ENCODE peak calls at places on chromosomes 3 and 15, in four cellular contexts. One of them, this sample, is unnamed. For H3K4me1, the result is how much of the 10 kb centered on the place peaks cover.

GRCh38 chr15:50109086-50109987 is 9.7 kb downstream of the ATP8B4 start:
- DNase-seq in aorta: no peak
- DNase-seq in right atrium auricular region: no peak
- DNase-seq in hepatocyte: no peak
- DNase-seq in this sample: no peak

GRCh38 chr3:134311693-134312071 is 61.0 kb upstream of the RYK start:
- DNase-seq in right atrium auricular region: peak
- DNase-seq in hepatocyte: no peak
- DNase-seq in aorta: peak
- DNase-seq in this sample: no peak

GRCh38 chr3:144394052-144394451 is 422.4 kb downstream of the DIPK2A start:
- DNase-seq in hepatocyte: no peak
- DNase-seq in aorta: no peak
- DNase-seq in right atrium auricular region: no peak
- DNase-seq in this sample: no peak

GRCh38 chr3:183548262-183548769 is 7.2 kb downstream of the KLHL6 start:
- DNase-seq in right atrium auricular region: no peak
- DNase-seq in hepatocyte: peak
- DNase-seq in aorta: no peak
- DNase-seq in this sample: no peak

GRCh38 chr3:100590114-100590839 is 19.1 kb upstream of the ADGRG7 start:
- DNase-seq in hepatocyte: peak
- DNase-seq in aorta: no peak
- DNase-seq in right atrium auricular region: peak
- DNase-seq in this sample: peak

GRCh38 chr3:185647880-185648210 is 61.8 kb downstream of the SENP2 start:
- DNase-seq in aorta: no peak
- DNase-seq in right atrium auricular region: no peak
- DNase-seq in hepatocyte: no peak
- DNase-seq in this sample: no peak

GRCh38 chr15:23038741-23039150 is 623 bp downstream of the TUBGCP5 start:
- DNase-seq in right atrium auricular region: no peak
- DNase-seq in hepatocyte: peak
- DNase-seq in aorta: no peak
- DNase-seq in this sample: no peak

GRCh38 chr3:4741404-4742307 is 237.6 kb upstream of the BHLHE40 start:
- DNase-seq in hepatocyte: peak
- DNase-seq in aorta: peak
- DNase-seq in right atrium auricular region: peak
- DNase-seq in this sample: peak

GRCh38 chr3:186540444-186541226 is 3.5 kb downstream of the CRYGS start:
- DNase-seq in aorta: no peak
- DNase-seq in hepatocyte: peak
- DNase-seq in right atrium auricular region: peak
- DNase-seq in this sample: no peak

GRCh38 chr3:14369675-14370669 is 32.4 kb upstream of the SLC6A6 start:
- DNase-seq in hepatocyte: peak
- DNase-seq in aorta: no peak
- DNase-seq in right atrium auricular region: no peak
- DNase-seq in this sample: no peak

GRCh38 chr3:108099679-108100428 is 9.0 kb upstream of the CD47 start:
- DNase-seq in right atrium auricular region: no peak
- DNase-seq in hepatocyte: no peak
- DNase-seq in aorta: no peak
- DNase-seq in this sample: no peak

GRCh38 chr15:54045397-54045796 is 67.2 kb downstream of the UNC13C start:
- DNase-seq in hepatocyte: peak
- DNase-seq in right atrium auricular region: no peak
- DNase-seq in aorta: no peak
- DNase-seq in this sample: no peak

GRCh38 chr15:79169531-79170123 is 79.0 kb upstream of the RASGRF1 start:
- DNase-seq in hepatocyte: no peak
- DNase-seq in right atrium auricular region: peak
- DNase-seq in aorta: no peak
- DNase-seq in this sample: no peak

GRCh38 chr3:147799601-147800000 is 390.4 kb downstream of the ZIC1 start:
- DNase-seq in aorta: no peak
- DNase-seq in hepatocyte: no peak
- DNase-seq in right atrium auricular region: no peak
- DNase-seq in this sample: no peak
- H3K4me1 ChIP-seq in aorta: under half
- H3K4me1 ChIP-seq in hepatocyte: under half
- H3K4me1 ChIP-seq in right atrium auricular region: under half
- H3K4me1 ChIP-seq in this sample: under half

GRCh38 chr3:147422934-147423599 is 13.9 kb downstream of the ZIC1 start:
- DNase-seq in aorta: no peak
- DNase-seq in hepatocyte: no peak
- DNase-seq in right atrium auricular region: no peak
- DNase-seq in this sample: no peak
- H3K4me1 ChIP-seq in aorta: under half
- H3K4me1 ChIP-seq in hepatocyte: under half
- H3K4me1 ChIP-seq in right atrium auricular region: under half
- H3K4me1 ChIP-seq in this sample: under half

GRCh38 chr3:30673425-30674341 is 67.3 kb downstream of the TGFBR2 start:
- DNase-seq in aorta: no peak
- DNase-seq in right atrium auricular region: no peak
- DNase-seq in hepatocyte: no peak
- DNase-seq in this sample: no peak

GRCh38 chr3:30675006-30675405 is 68.6 kb downstream of the TGFBR2 start:
- DNase-seq in right atrium auricular region: no peak
- DNase-seq in aorta: no peak
- DNase-seq in hepatocyte: no peak
- DNase-seq in this sample: no peak

GRCh38 chr3:30677347-30677685 is 70.9 kb downstream of the TGFBR2 start:
- DNase-seq in hepatocyte: no peak
- DNase-seq in aorta: no peak
- DNase-seq in right atrium auricular region: no peak
- DNase-seq in this sample: no peak

GRCh38 chr3:30676424-30677346 is 70.3 kb downstream of the TGFBR2 start:
- DNase-seq in aorta: no peak
- DNase-seq in hepatocyte: no peak
- DNase-seq in right atrium auricular region: no peak
- DNase-seq in this sample: no peak

DNA sequence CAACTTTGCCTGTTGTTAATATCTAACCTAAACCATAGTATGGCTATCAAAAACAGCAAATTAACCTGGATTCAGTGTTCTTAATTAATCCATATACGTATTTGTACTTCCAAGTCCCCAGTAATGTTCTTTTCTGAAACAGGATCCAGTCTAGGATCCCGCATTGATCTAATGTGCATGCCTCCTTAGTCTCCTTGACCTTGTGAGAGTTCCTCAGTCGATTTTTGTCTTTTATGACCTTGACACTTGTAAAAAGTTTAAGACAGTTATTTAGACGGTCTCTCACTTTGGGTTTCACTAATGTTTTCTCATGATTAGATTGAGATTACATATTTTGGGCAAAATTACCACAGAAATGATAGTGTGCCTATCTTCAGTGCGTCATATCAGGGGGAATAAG is 69.4 kb downstream of the TGFBR2 start:
- DNase-seq in hepatocyte: no peak
- DNase-seq in aorta: no peak
- DNase-seq in right atrium auricular region: no peak
- DNase-seq in this sample: no peak
- H3K4me1 ChIP-seq in hepatocyte: under half
- H3K4me1 ChIP-seq in aorta: under half
- H3K4me1 ChIP-seq in right atrium auricular region: under half
- H3K4me1 ChIP-seq in this sample: under half

GRCh38 chr15:58466566-58466965 is 34.8 kb downstream of the LIPC start:
- DNase-seq in right atrium auricular region: no peak
- DNase-seq in aorta: no peak
- DNase-seq in hepatocyte: no peak
- DNase-seq in this sample: no peak
- H3K4me1 ChIP-seq in right atrium auricular region: under half
- H3K4me1 ChIP-seq in aorta: under half
- H3K4me1 ChIP-seq in hepatocyte: under half
- H3K4me1 ChIP-seq in this sample: under half

GRCh38 chr15:40353697-40354096 is 2.9 kb downstream of the PHGR1 start:
- DNase-seq in right atrium auricular region: no peak
- DNase-seq in hepatocyte: no peak
- DNase-seq in aorta: no peak
- DNase-seq in this sample: no peak
- H3K4me1 ChIP-seq in right atrium auricular region: under half
- H3K4me1 ChIP-seq in hepatocyte: under half
- H3K4me1 ChIP-seq in aorta: under half
- H3K4me1 ChIP-seq in this sample: under half

GRCh38 chr3:128725547-128725931 is 444 bp upstream of the RAB7A start:
- DNase-seq in aorta: no peak
- DNase-seq in hepatocyte: no peak
- DNase-seq in right atrium auricular region: no peak
- DNase-seq in this sample: no peak
- H3K4me1 ChIP-seq in aorta: under half
- H3K4me1 ChIP-seq in hepatocyte: under half
- H3K4me1 ChIP-seq in right atrium auricular region: under half
- H3K4me1 ChIP-seq in this sample: under half

DNA sequence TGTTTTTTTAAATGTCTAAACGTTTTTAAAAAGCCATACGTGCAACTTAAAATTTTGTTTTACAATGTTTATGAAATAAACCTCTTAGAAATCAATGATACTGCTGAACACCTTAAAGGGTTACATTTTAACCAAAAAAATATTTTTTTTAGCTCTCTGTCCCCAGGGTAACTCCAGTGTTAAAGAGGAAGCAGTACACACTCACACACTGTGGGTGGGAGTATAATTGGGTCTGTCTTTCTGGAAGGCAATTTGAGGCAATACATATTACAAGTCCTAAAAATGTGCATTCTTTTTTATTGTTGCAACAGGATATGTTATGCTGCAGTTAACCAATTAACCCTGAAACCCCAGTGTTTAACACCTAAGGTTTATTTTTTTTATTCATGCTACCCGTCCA is 34.1 kb downstream of the WHAMM start:
- DNase-seq in hepatocyte: no peak
- DNase-seq in aorta: no peak
- DNase-seq in right atrium auricular region: no peak
- DNase-seq in this sample: no peak
- H3K4me1 ChIP-seq in hepatocyte: under half
- H3K4me1 ChIP-seq in aorta: under half
- H3K4me1 ChIP-seq in right atrium auricular region: under half
- H3K4me1 ChIP-seq in this sample: under half

GRCh38 chr15:89358435-89358754 is 23.8 kb upstream of the POLG start:
- DNase-seq in hepatocyte: no peak
- DNase-seq in aorta: no peak
- DNase-seq in right atrium auricular region: no peak
- DNase-seq in this sample: no peak
- H3K4me1 ChIP-seq in hepatocyte: under half
- H3K4me1 ChIP-seq in aorta: under half
- H3K4me1 ChIP-seq in right atrium auricular region: under half
- H3K4me1 ChIP-seq in this sample: under half

This sample was measured in suprapubic skin.